ENCODE peak calls at places on chromosome 22, in five cellular contexts. G is GM23338, Y is astrocyte of the cerebellum, D is GM12878, R is tibial artery. F is an unnamed sample.

GRCh38 chr22:50340157-50340879 is 2.8 kb upstream of the PPP6R2 start:
- DNase-seq in G (peak), Y (no peak), D (no peak), R (no peak), F (no peak)

GRCh38 chr22:21697866-21698265 is 32.1 kb downstream of the PPIL2 start:
- DNase-seq in G (no peak), Y (peak), D (no peak), R (no peak), F (no peak)

GRCh38 chr22:25360891-25361645 is 141.6 kb downstream of the CRYBB2 start:
- DNase-seq in G (no peak), Y (no peak), D (no peak), R (no peak), F (no peak)

GRCh38 chr22:42752912-42753311 is 32.2 kb upstream of the A4GALT start:
- DNase-seq in G (no peak), Y (no peak), D (peak), R (no peak), F (no peak)

GRCh38 chr22:17939579-17939978 is 84.8 kb downstream of the MICAL3 start:
- DNase-seq in G (no peak), Y (no peak), D (no peak), R (no peak), F (no peak)

GRCh38 chr22:33487041-33487716 is 429.0 kb upstream of the SYN3 start:
- DNase-seq in G (no peak), Y (no peak), D (no peak), R (no peak), F (no peak)

GRCh38 chr22:33504941-33505647 is 415.2 kb downstream of the LARGE1 start:
- DNase-seq in G (no peak), Y (no peak), D (no peak), R (no peak), F (no peak)

GRCh38 chr22:39084666-39085065 is 7.6 kb downstream of the APOBEC3G start:
- DNase-seq in G (no peak), Y (no peak), D (no peak), R (no peak), F (no peak)

GRCh38 chr22:49284931-49285330 is 542.7 kb downstream of the BRD1 start:
- DNase-seq in G (no peak), Y (no peak), D (no peak), R (no peak), F (no peak)

GRCh38 chr22:46933526-46933925 is 171.1 kb downstream of the TBC1D22A start:
- DNase-seq in G (no peak), Y (no peak), D (no peak), R (no peak), F (no peak)

GRCh38 chr22:28440517-28441366 is 238.9 kb downstream of the TTC28 start:
- DNase-seq in G (no peak), Y (peak), D (no peak), R (no peak), F (no peak)

GRCh38 chr22:28398987-28399386 is 280.7 kb downstream of the TTC28 start:
- DNase-seq in G (no peak), Y (no peak), D (no peak), R (no peak), F (no peak)

GRCh38 chr22:48494256-48494967 is 1333.3 kb downstream of the BRD1 start:
- DNase-seq in G (no peak), Y (no peak), D (no peak), R (no peak), F (no peak)

GRCh38 chr22:38835888-38836301 is 7.9 kb downstream of the NPTXR start:
- DNase-seq in G (peak), Y (peak), D (no peak), R (no peak), F (no peak)

GRCh38 chr22:46846154-46846831 is 83.8 kb downstream of the TBC1D22A start:
- DNase-seq in G (no peak), Y (no peak), D (no peak), R (no peak), F (no peak)

GRCh38 chr22:49203863-49204598 is 623.6 kb downstream of the BRD1 start:
- DNase-seq in G (no peak), Y (no peak), D (no peak), R (peak), F (no peak)

GRCh38 chr22:42863349-42863911 is 6.4 kb upstream of the ARFGAP3 start:
- DNase-seq in G (no peak), Y (peak), D (peak), R (no peak), F (no peak)

GRCh38 chr22:30866811-30867271 is 101.7 kb downstream of the MORC2 start:
- DNase-seq in G (peak), Y (no peak), D (no peak), R (no peak), F (peak)
- TF ChIP-seq CTCF in G (peak), Y (peak), D (peak), R (no peak), F (no peak)

DNA sequence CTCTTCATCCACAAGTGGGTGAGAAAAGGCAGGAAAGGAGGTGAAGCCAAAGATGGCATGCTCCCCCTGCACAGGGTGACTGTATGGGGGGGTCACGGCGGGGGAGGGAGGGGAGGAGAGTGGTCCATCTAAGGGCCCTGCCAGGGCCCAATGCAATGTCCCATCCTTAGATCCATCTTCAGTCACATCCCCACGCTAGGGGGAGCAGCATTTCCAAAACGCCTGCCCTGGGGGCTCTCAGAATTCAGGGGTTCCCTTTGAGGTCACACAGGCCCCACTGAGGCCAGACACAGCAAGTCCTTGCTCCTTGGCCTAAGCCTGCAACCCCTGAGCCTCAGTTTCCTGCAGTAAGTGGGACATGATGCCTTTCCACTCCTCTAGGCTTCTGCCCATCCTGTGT is 52.4 kb downstream of the RTN4R start:
- DNase-seq in G (no peak), Y (no peak), D (no peak), R (no peak), F (no peak)
- TF ChIP-seq CTCF in G (peak), Y (no peak), D (no peak), R (no peak), F (no peak)

DNA sequence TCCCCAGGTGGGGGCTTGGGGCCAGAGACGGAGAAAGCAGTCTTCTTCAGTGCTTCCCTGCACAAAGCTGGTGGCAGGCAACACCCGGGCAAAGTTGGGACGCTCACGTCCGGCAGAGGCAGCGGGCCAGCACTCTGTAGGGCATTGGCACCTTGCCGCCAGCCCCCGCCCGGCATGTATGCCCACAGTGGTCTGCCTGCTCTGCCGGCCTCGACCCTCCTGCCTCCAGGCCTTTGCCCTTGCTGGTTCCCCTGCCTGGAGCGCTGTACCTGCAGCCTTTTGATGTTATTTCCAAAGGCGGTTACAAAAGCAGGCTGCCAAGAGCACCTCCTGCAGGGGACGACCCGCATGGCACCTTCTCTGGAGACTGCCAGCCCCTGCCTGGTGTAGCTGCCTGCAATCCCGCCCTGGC is 56.5 kb upstream of the SHISAL1 start:
- DNase-seq in G (peak), Y (no peak), D (no peak), R (no peak), F (no peak)
- TF ChIP-seq CTCF in G (peak), Y (peak), D (no peak), R (no peak), F (no peak)

GRCh38 chr22:37735054-37735453 is 38.2 kb downstream of the TRIOBP start:
- DNase-seq in G (peak), Y (no peak), D (no peak), R (no peak), F (no peak)
- TF ChIP-seq CTCF in G (peak), Y (peak), D (no peak), R (peak), F (no peak)

DNA sequence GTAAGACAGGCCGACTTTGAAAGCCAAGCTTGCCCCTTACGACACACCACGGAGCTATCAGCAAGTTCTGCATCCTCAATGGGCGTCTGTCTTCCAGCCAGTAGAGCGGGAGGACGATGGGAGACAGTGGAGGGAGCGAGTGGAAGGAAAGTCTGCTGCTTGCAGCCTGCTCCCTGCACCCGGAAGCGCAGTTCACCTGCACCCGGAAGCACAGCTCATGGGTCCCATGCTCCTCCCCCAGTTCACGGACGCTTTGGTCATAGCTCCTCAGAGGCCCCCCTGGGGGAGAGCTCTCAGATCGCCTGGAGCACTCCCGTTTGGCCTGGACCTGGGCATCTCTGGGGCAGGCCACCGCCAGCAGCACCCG is 51.3 kb downstream of the FBLN1 start:
- DNase-seq in G (no peak), Y (no peak), D (no peak), R (no peak), F (no peak)
- TF ChIP-seq CTCF in G (no peak), Y (no peak), D (no peak), R (no peak), F (no peak)

GRCh38 chr22:23386245-23386631 is 193.9 kb downstream of the IGLL1 start:
- DNase-seq in G (no peak), Y (no peak), D (no peak), R (peak), F (no peak)
- TF ChIP-seq CTCF in G (no peak), Y (no peak), D (no peak), R (no peak), F (peak)

GRCh38 chr22:31178859-31179258 is 18.9 kb downstream of the RNF185 start:
- DNase-seq in G (no peak), Y (no peak), D (no peak), R (no peak), F (no peak)

GRCh38 chr22:31176923-31177322 is 16.9 kb downstream of the RNF185 start:
- DNase-seq in G (no peak), Y (no peak), D (no peak), R (no peak), F (no peak)

GRCh38 chr22:31173386-31174145 is 13.6 kb downstream of the RNF185 start:
- DNase-seq in G (no peak), Y (peak), D (no peak), R (no peak), F (peak)

GRCh38 chr22:31179345-31179744 is 19.4 kb downstream of the RNF185 start:
- DNase-seq in G (no peak), Y (peak), D (no peak), R (no peak), F (no peak)

GRCh38 chr22:31177420-31178162 is 17.6 kb downstream of the RNF185 start:
- DNase-seq in G (no peak), Y (peak), D (no peak), R (no peak), F (peak)
- TF ChIP-seq CTCF in G (no peak), Y (no peak), D (no peak), R (no peak), F (peak)

GRCh38 chr22:29550005-29550404 is 3.6 kb downstream of the THOC5 start:
- DNase-seq in G (no peak), Y (no peak), D (no peak), R (no peak), F (no peak)

GRCh38 chr22:29559030-29559429 is 5.5 kb upstream of the THOC5 start:
- DNase-seq in G (no peak), Y (no peak), D (no peak), R (no peak), F (no peak)

GRCh38 chr22:29555065-29555644 is 1.6 kb upstream of the THOC5 start:
- DNase-seq in G (no peak), Y (peak), D (no peak), R (no peak), F (no peak)

GRCh38 chr22:29553391-29554224 is at the start of gene THOC5:
- DNase-seq in G (peak), Y (peak), D (peak), R (peak), F (peak)
- TF ChIP-seq CTCF in G (peak), Y (peak), D (peak), R (peak), F (peak)